ENCODE peak calls at places on chromosomes 2 and 18, in five cellular contexts. H is adrenal gland, C is tibial artery, U is gastrocnemius medialis, D is left lung. Q is an unnamed sample.

GRCh38 chr2:37326866-37327634 is 2.4 kb upstream of the PRKD3 start:
- DNase-seq in H (no peak), C (no peak), U (no peak), D (no peak), Q (no peak)

GRCh38 chr2:234592541-234592940 is 95.7 kb upstream of the ARL4C start:
- DNase-seq in H (no peak), C (no peak), U (no peak), D (no peak), Q (peak; percentile 66)

GRCh38 chr2:236984046-236984445 is 101.6 kb upstream of the COPS8 start:
- DNase-seq in H (no peak), C (no peak), U (no peak), D (no peak), Q (no peak)

GRCh38 chr2:162917626-162918025 is 79.1 kb upstream of the KCNH7 start:
- DNase-seq in H (no peak), C (no peak), U (no peak), D (no peak), Q (no peak)

GRCh38 chr2:120866071-120866470 is 130.4 kb downstream of the GLI2 start:
- DNase-seq in H (no peak), C (no peak), U (no peak), D (peak; percentile 48), Q (no peak)

GRCh38 chr2:141770511-141770910 is 360.3 kb downstream of the LRP1B start:
- DNase-seq in H (no peak), C (no peak), U (no peak), D (no peak), Q (no peak)

GRCh38 chr2:50401772-50402653 is 629.9 kb downstream of the NRXN1 start:
- DNase-seq in H (peak; percentile 57), C (peak; percentile 20), U (no peak), D (no peak), Q (no peak)

GRCh38 chr18:1361931-1362330 is 457.3 kb downstream of the ADCYAP1 start:
- DNase-seq in H (no peak), C (no peak), U (no peak), D (no peak), Q (no peak)

GRCh38 chr18:59752666-59753065 is 55.4 kb upstream of the CCBE1 start:
- DNase-seq in H (no peak), C (no peak), U (no peak), D (no peak), Q (no peak)
- H3K27ac ChIP-seq in H (no peak overlapping the region), C (no peak overlapping the region), U (no peak overlapping the region), D (peak overlapping the region; percentile 66), Q (no peak overlapping the region)

GRCh38 chr2:191415858-191416257 is 170.7 kb downstream of the MYO1B start:
- DNase-seq in H (no peak), C (no peak), U (no peak), D (no peak), Q (no peak)

GRCh38 chr2:191421950-191422349 is 176.7 kb downstream of the MYO1B start:
- DNase-seq in H (no peak), C (no peak), U (no peak), D (no peak), Q (no peak)

GRCh38 chr2:191415101-191415500 is 169.9 kb downstream of the MYO1B start:
- DNase-seq in H (no peak), C (no peak), U (no peak), D (no peak), Q (no peak)

GRCh38 chr2:191412353-191412752 is 167.1 kb downstream of the MYO1B start:
- DNase-seq in H (no peak), C (no peak), U (no peak), D (no peak), Q (no peak)

DNA sequence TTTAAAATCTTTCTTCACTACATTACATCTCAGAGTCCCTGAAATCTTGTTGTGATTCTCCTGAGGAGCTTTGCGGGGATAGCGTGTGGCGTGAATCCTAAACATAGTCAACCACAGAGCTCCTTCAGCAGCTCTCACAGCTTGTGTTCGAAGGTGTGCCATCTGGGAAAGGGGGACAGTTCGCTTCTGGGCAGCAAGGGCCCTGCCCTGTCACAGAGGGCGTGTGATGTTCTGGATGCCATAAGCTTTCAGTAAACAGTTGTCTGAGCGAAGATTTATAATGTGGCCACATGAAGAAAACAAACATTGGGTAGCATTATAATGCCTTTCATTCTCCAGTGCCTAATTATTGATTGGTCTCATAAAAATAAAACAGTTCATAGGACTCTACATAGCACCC is 172.5 kb downstream of the MYO1B start:
- DNase-seq in H (no peak), C (no peak), U (no peak), D (no peak), Q (no peak)
- H3K4me3 ChIP-seq in H (no peak overlapping the region), C (no peak overlapping the region), U (no peak overlapping the region), D (no peak overlapping the region), Q (no peak overlapping the region)

GRCh38 chr2:68157402-68158133 is at the start of gene PNO1:
- DNase-seq in H (peak; percentile 98), C (peak; percentile 95), U (peak; percentile 92), D (peak; percentile 97), Q (peak; percentile 99)

GRCh38 chr2:68155618-68156017 is 2.1 kb upstream of the PNO1 start:
- DNase-seq in H (no peak), C (no peak), U (no peak), D (no peak), Q (no peak)

GRCh38 chr2:68156419-68156818 is 1.3 kb upstream of the PNO1 start:
- DNase-seq in H (no peak), C (no peak), U (no peak), D (no peak), Q (no peak)

GRCh38 chr2:68158134-68158447 is 403 bp downstream of the PNO1 start:
- DNase-seq in H (no peak), C (no peak), U (no peak), D (no peak), Q (no peak)

DNA sequence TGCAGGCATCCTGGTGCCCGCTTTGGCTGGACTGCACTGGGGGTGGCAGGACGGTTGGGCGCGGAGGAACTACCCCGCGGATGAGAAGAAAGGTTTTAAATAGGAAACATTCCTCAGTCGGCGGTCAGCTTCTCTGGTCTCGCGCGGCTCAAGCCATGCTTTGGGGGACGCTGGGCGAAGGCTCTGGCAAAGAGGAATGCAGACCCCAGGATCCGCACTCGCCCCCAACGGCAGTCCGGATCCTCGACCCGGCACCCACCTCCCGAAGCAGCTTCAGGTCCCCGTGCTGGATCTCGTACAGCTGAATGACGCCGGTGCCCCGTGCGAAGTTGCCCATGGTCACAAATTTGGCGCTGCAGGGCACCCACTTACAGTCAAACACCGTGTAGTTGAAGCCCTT is 686 bp upstream of the PNO1 start:
- DNase-seq in H (no peak), C (no peak), U (no peak), D (peak; percentile 83), Q (no peak)
- H3K27ac ChIP-seq in H (peak overlapping the region; percentile 95), C (peak overlapping the region; percentile 76), U (peak overlapping the region; percentile 90), D (peak overlapping the region; percentile 92), Q (peak overlapping the region; percentile 88)

DNA sequence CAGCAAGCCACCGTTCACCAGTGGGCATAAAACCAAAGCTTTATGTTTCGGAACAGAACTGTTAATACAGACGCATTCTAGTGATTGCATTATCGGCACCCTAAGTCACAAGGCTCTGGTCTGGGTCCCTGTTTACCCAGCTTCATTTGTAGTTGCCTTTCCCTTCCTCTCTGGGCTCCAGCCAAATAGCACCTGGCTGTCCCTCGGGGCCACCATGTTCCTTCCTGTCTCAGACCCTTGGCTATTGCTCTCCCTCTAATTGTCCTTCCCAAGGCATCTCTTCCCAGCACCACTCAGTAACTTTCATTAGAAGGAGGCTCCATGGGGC is 75.3 kb downstream of the SDC1 start:
- DNase-seq in H (no peak), C (no peak), U (no peak), D (no peak), Q (no peak)
- H3K4me3 ChIP-seq in H (no peak overlapping the region), C (no peak overlapping the region), U (no peak overlapping the region), D (no peak overlapping the region), Q (no peak overlapping the region)

GRCh38 chr2:66729391-66729790 is 294.5 kb downstream of the MEIS1 start:
- DNase-seq in H (no peak), C (no peak), U (no peak), D (no peak), Q (no peak)

GRCh38 chr2:66730429-66730828 is 295.5 kb downstream of the MEIS1 start:
- DNase-seq in H (no peak), C (no peak), U (no peak), D (no peak), Q (no peak)

GRCh38 chr2:66733361-66733760 is 298.4 kb downstream of the MEIS1 start:
- DNase-seq in H (no peak), C (no peak), U (no peak), D (no peak), Q (no peak)
- H3K27ac ChIP-seq in H (no peak overlapping the region), C (no peak overlapping the region), U (no peak overlapping the region), D (no peak overlapping the region), Q (no peak overlapping the region)

Q was measured in esophagus muscularis mucosa.